ENCODE peak calls at places on chromosomes 12 and 14, in seven cellular contexts. One of them, this sample, is unnamed.

GRCh38 chr14:65170768-65171251 is 68.5 kb upstream of the MAX start:
- DNase-seq in HCT116: no peak
- DNase-seq in breast epithelium: no peak
- DNase-seq in hepatocyte: peak; percentile 84
- DNase-seq in A549: peak; percentile 57
- DNase-seq in psoas muscle: peak; percentile 19
- DNase-seq in gastrocnemius medialis: no peak
- DNase-seq in this sample: no peak

GRCh38 chr12:68271346-68271745 is 17.9 kb upstream of the IL22 start:
- DNase-seq in HCT116: no peak
- DNase-seq in breast epithelium: no peak
- DNase-seq in hepatocyte: no peak
- DNase-seq in A549: no peak
- DNase-seq in psoas muscle: no peak
- DNase-seq in gastrocnemius medialis: no peak
- DNase-seq in this sample: no peak

GRCh38 chr12:132014915-132015280 is 65.2 kb downstream of the EP400 start:
- DNase-seq in HCT116: no peak
- DNase-seq in breast epithelium: no peak
- DNase-seq in hepatocyte: no peak
- DNase-seq in A549: peak; percentile 22
- DNase-seq in psoas muscle: no peak
- DNase-seq in gastrocnemius medialis: no peak
- DNase-seq in this sample: no peak

GRCh38 chr12:131048611-131048990 is 94.9 kb downstream of the ADGRD1 start:
- DNase-seq in HCT116: no peak
- DNase-seq in breast epithelium: no peak
- DNase-seq in hepatocyte: no peak
- DNase-seq in A549: no peak
- DNase-seq in psoas muscle: no peak
- DNase-seq in gastrocnemius medialis: no peak
- DNase-seq in this sample: peak; percentile 55

GRCh38 chr12:123143753-123144461 is 7.0 kb downstream of the PITPNM2 start:
- DNase-seq in HCT116: no peak
- DNase-seq in breast epithelium: no peak
- DNase-seq in hepatocyte: no peak
- DNase-seq in A549: no peak
- DNase-seq in psoas muscle: no peak
- DNase-seq in gastrocnemius medialis: no peak
- DNase-seq in this sample: no peak

GRCh38 chr12:30896461-30896860 is 30.1 kb upstream of the TSPAN11 start:
- DNase-seq in HCT116: no peak
- DNase-seq in breast epithelium: no peak
- DNase-seq in hepatocyte: no peak
- DNase-seq in A549: no peak
- DNase-seq in psoas muscle: no peak
- DNase-seq in gastrocnemius medialis: no peak
- DNase-seq in this sample: no peak

GRCh38 chr12:94220804-94221203 is 72.4 kb downstream of the PLXNC1 start:
- DNase-seq in HCT116: no peak
- DNase-seq in breast epithelium: no peak
- DNase-seq in hepatocyte: no peak
- DNase-seq in A549: no peak
- DNase-seq in psoas muscle: no peak
- DNase-seq in gastrocnemius medialis: no peak
- DNase-seq in this sample: no peak

GRCh38 chr12:4383304-4383865 is 3.9 kb upstream of the FGF23 start:
- DNase-seq in HCT116: no peak
- DNase-seq in breast epithelium: no peak
- DNase-seq in hepatocyte: peak; percentile 28
- DNase-seq in A549: peak; percentile 26
- DNase-seq in psoas muscle: no peak
- DNase-seq in gastrocnemius medialis: no peak
- DNase-seq in this sample: no peak

GRCh38 chr14:77580964-77581505 is 35.4 kb downstream of the SPTLC2 start:
- DNase-seq in HCT116: no peak
- DNase-seq in breast epithelium: no peak
- DNase-seq in hepatocyte: peak; percentile 21
- DNase-seq in A549: no peak
- DNase-seq in psoas muscle: no peak
- DNase-seq in gastrocnemius medialis: no peak
- DNase-seq in this sample: no peak

GRCh38 chr12:52992699-52993557 is 13.3 kb upstream of the EIF4B start:
- DNase-seq in HCT116: peak; percentile 80
- DNase-seq in breast epithelium: no peak
- DNase-seq in hepatocyte: peak; percentile 79
- DNase-seq in A549: peak; percentile 92
- DNase-seq in psoas muscle: no peak
- DNase-seq in gastrocnemius medialis: no peak
- DNase-seq in this sample: no peak

GRCh38 chr12:46386360-46386867 is 13.8 kb upstream of the SLC38A2 start:
- DNase-seq in HCT116: no peak
- DNase-seq in breast epithelium: no peak
- DNase-seq in hepatocyte: no peak
- DNase-seq in A549: peak; percentile 86
- DNase-seq in psoas muscle: no peak
- DNase-seq in gastrocnemius medialis: no peak
- DNase-seq in this sample: no peak

GRCh38 chr12:50326636-50327284 is 43.4 kb upstream of the LIMA1 start:
- DNase-seq in HCT116: no peak
- DNase-seq in breast epithelium: no peak
- DNase-seq in hepatocyte: no peak
- DNase-seq in A549: peak; percentile 75
- DNase-seq in psoas muscle: no peak
- DNase-seq in gastrocnemius medialis: no peak
- DNase-seq in this sample: no peak

GRCh38 chr12:112836736-112837628 is 45.4 kb downstream of the RPH3A start:
- DNase-seq in HCT116: no peak
- DNase-seq in breast epithelium: no peak
- DNase-seq in hepatocyte: no peak
- DNase-seq in A549: no peak
- DNase-seq in psoas muscle: no peak
- DNase-seq in gastrocnemius medialis: no peak
- DNase-seq in this sample: no peak

GRCh38 chr12:101680240-101680639 is 17.2 kb upstream of the CHPT1 start:
- DNase-seq in HCT116: no peak
- DNase-seq in breast epithelium: no peak
- DNase-seq in hepatocyte: no peak
- DNase-seq in A549: no peak
- DNase-seq in psoas muscle: no peak
- DNase-seq in gastrocnemius medialis: no peak
- DNase-seq in this sample: no peak

GRCh38 chr12:115423546-115423987 is 739.6 kb upstream of the TBX3 start:
- DNase-seq in HCT116: no peak
- DNase-seq in breast epithelium: no peak
- DNase-seq in hepatocyte: peak; percentile 17
- DNase-seq in A549: peak; percentile 44
- DNase-seq in psoas muscle: no peak
- DNase-seq in gastrocnemius medialis: no peak
- DNase-seq in this sample: no peak

GRCh38 chr12:130873825-130874224 is 2.0 kb downstream of the RAN start:
- DNase-seq in HCT116: no peak
- DNase-seq in breast epithelium: no peak
- DNase-seq in hepatocyte: no peak
- DNase-seq in A549: no peak
- DNase-seq in psoas muscle: no peak
- DNase-seq in gastrocnemius medialis: no peak
- DNase-seq in this sample: no peak

GRCh38 chr12:42932937-42933336 is 343.4 kb upstream of the PRICKLE1 start:
- DNase-seq in HCT116: no peak
- DNase-seq in breast epithelium: no peak
- DNase-seq in hepatocyte: no peak
- DNase-seq in A549: no peak
- DNase-seq in psoas muscle: no peak
- DNase-seq in gastrocnemius medialis: no peak
- DNase-seq in this sample: no peak
- H3K9me3 ChIP-seq in HCT116: no peaks in the 10 kb centered on the region
- H3K9me3 ChIP-seq in breast epithelium: no peaks in the 10 kb centered on the region
- H3K9me3 ChIP-seq in hepatocyte: no peaks in the 10 kb centered on the region
- H3K9me3 ChIP-seq in A549: no peaks in the 10 kb centered on the region
- H3K9me3 ChIP-seq in psoas muscle: no peaks in the 10 kb centered on the region
- H3K9me3 ChIP-seq in gastrocnemius medialis: no peaks in the 10 kb centered on the region
- H3K9me3 ChIP-seq in this sample: peaks cover 1% of the 10 kb centered on the region

DNA sequence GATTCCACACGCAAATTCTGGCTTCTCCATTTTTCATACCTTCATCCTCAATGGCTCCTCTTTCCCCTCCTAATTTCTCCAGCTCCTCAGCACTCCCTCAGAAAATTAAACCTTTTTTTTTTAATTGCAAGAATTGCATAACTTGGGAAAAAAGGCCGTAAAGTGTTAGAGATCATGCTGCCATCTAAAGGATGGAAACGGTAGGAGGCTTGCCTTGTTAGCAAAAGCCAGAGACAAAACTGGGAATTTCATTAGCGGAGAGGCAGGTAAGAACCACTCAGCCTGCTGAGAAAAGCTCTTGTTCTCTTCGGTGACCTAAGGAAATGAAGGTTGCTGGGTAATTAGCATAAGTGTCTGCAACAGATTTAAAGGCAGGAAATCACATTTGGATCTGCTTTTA is 204.3 kb downstream of the AEBP2 start:
- DNase-seq in HCT116: peak; percentile 39
- DNase-seq in breast epithelium: no peak
- DNase-seq in hepatocyte: peak; percentile 64
- DNase-seq in A549: peak; percentile 69
- DNase-seq in psoas muscle: no peak
- DNase-seq in gastrocnemius medialis: no peak
- DNase-seq in this sample: no peak
- TF ChIP-seq CTCF in HCT116: peak; percentile 60
- TF ChIP-seq CTCF in breast epithelium: peak; percentile 28
- TF ChIP-seq CTCF in hepatocyte: peak; percentile 72
- TF ChIP-seq CTCF in A549: peak; percentile 54
- TF ChIP-seq CTCF in psoas muscle: peak; percentile 39
- TF ChIP-seq CTCF in gastrocnemius medialis: peak; percentile 11
- TF ChIP-seq CTCF in this sample: peak; percentile 42

DNA sequence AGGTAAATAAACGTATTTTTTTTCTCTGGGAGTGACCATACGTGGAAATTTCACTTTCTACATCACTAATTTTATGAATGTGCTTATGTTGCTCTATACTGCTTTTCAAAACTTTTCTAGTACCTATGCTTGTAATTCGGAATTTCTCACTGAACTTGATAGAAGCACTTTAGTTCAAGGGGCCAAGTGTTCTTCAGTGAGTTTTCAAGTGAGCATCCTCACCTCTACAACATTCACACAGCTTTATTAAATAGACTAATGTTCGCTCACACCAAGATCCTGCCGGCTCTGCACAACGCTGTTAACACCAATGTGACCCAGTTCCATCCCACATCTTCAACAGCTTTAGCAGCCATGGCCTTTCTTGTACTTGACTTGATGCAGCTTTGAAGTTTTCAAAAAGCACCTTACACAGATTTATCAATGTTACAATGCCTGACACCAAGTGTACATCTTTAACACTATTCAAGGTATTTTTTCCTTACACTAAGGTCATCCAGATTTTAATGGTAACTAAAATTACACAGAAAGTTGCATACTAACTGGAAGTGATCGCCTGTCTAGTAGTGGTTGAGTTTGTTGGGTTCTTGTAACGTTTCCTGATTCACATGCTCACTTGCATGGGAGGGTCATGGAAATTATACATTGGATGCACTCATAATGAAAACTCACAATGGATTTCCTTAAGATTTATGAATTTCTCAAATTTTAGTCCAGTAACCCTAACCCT is 4.5 kb downstream of the UBC start:
- DNase-seq in HCT116: no peak
- DNase-seq in breast epithelium: no peak
- DNase-seq in hepatocyte: peak; percentile 30
- DNase-seq in A549: peak; percentile 82
- DNase-seq in psoas muscle: no peak
- DNase-seq in gastrocnemius medialis: peak; percentile 31
- DNase-seq in this sample: no peak
- H3K27ac ChIP-seq in HCT116: peak overlapping the region; percentile 40
- H3K27ac ChIP-seq in breast epithelium: peak overlapping the region; percentile 78
- H3K27ac ChIP-seq in hepatocyte: peak overlapping the region; percentile 32
- H3K27ac ChIP-seq in A549: peak overlapping the region; percentile 44
- H3K27ac ChIP-seq in psoas muscle: peak overlapping the region; percentile 75
- H3K27ac ChIP-seq in gastrocnemius medialis: peak overlapping the region; percentile 73
- H3K27ac ChIP-seq in this sample: peak overlapping the region; percentile 47

GRCh38 chr14:20167091-20167490 is 23.6 kb upstream of the OR11G2 start:
- DNase-seq in HCT116: no peak
- DNase-seq in breast epithelium: no peak
- DNase-seq in hepatocyte: no peak
- DNase-seq in A549: no peak
- DNase-seq in psoas muscle: no peak
- DNase-seq in gastrocnemius medialis: no peak
- DNase-seq in this sample: no peak

GRCh38 chr14:20164462-20164861 is 25.8 kb downstream of the OR4N5 start:
- DNase-seq in HCT116: no peak
- DNase-seq in breast epithelium: no peak
- DNase-seq in hepatocyte: no peak
- DNase-seq in A549: no peak
- DNase-seq in psoas muscle: no peak
- DNase-seq in gastrocnemius medialis: no peak
- DNase-seq in this sample: no peak
- H3K9me3 ChIP-seq in HCT116: no peaks in the 10 kb centered on the region
- H3K9me3 ChIP-seq in breast epithelium: peaks cover 10% of the 10 kb centered on the region
- H3K9me3 ChIP-seq in hepatocyte: peaks cover 3% of the 10 kb centered on the region
- H3K9me3 ChIP-seq in A549: peaks cover 5% of the 10 kb centered on the region
- H3K9me3 ChIP-seq in psoas muscle: peaks cover 4% of the 10 kb centered on the region
- H3K9me3 ChIP-seq in gastrocnemius medialis: no peaks in the 10 kb centered on the region
- H3K9me3 ChIP-seq in this sample: no peaks in the 10 kb centered on the region

DNA sequence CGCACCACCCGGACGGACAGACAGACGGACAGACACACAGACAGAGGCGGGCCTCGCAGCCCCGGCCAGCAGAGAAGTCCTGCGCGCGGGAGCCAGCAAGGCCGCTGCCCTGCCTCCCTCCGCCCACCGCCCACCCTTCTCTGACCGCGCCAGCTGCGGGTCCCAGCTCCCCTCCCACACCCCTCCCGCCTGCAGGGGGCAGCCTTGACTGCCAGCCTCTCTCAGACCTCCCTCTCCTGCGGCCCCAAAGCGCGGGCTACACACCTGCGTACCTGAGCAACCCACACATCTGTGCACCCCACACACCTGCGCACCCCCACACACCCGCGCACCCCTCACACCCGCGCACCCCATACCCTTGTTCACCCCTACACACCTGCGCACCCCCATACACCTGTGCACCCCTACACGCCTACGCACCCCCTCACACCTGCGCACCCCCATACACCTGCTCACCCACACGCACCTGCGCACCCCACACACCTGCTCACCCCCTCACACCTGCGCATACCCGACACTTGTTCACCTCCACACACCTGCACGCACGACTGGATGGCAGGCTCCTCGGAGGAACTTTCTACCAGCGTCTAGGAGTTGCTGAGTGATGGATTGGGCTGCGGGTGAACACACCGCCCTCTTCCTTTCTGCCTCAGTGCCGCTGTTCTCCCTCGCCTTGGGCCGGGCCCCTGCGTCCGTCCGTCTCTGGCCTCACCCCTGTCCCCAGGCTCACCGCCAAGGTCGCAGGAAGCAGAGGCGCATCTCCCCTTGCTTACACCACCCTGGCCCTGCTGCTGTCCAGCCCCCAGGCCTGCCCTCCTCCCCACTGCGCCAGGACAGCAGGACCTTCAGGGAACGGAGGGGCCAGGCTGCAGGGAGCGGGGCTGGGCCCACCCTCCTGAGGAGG is 20.8 kb upstream of the TMEM106C start:
- DNase-seq in HCT116: no peak
- DNase-seq in breast epithelium: no peak
- DNase-seq in hepatocyte: no peak
- DNase-seq in A549: no peak
- DNase-seq in psoas muscle: no peak
- DNase-seq in gastrocnemius medialis: no peak
- DNase-seq in this sample: peak; percentile 83
- TF ChIP-seq CTCF in HCT116: peak; percentile 60
- TF ChIP-seq CTCF in breast epithelium: no peak
- TF ChIP-seq CTCF in hepatocyte: no peak
- TF ChIP-seq CTCF in A549: peak; percentile 21
- TF ChIP-seq CTCF in psoas muscle: no peak
- TF ChIP-seq CTCF in gastrocnemius medialis: no peak
- TF ChIP-seq CTCF in this sample: no peak

This sample was measured in left lung.